ENCODE peak calls at places on chromosomes 7 and 10, in ten cellular contexts. S is heart right ventricle, I is endodermal cell, F is transverse colon, R is body of pancreas, A is astrocyte of the spinal cord, X is mammary epithelial cell, G is HL-60, N is mesothelial cell of epicardium, Z is endothelial cell. B is an unnamed sample.

GRCh38 chr7:124840435-124840834 is 74.8 kb upstream of the GPR37 start:
- DNase-seq in X (no peak), F (no peak), R (no peak), I (no peak), N (no peak), A (no peak), S (no peak), G (no peak), Z (no peak), B (no peak)

GRCh38 chr7:63071396-63071795 is 927.3 kb upstream of the ZNF722 start:
- DNase-seq in Z (no peak), I (no peak), F (no peak), A (no peak), X (no peak), R (no peak), G (no peak), N (no peak), S (no peak), B (no peak)

GRCh38 chr10:94178475-94179251 is 184.1 kb downstream of the NOC3L start:
- DNase-seq in R (no peak), S (no peak), A (no peak), X (no peak), I (no peak), G (no peak), Z (no peak), F (no peak), N (no peak), B (no peak)

GRCh38 chr10:73886625-73887024 is 12.3 kb upstream of the CAMK2G start:
- DNase-seq in N (no peak), S (no peak), Z (no peak), R (no peak), F (no peak), I (peak; percentile 62), A (no peak), G (no peak), X (peak; percentile 56), B (peak; percentile 39)

GRCh38 chr10:68099736-68100135 is 9.6 kb upstream of the MYPN start:
- DNase-seq in G (no peak), N (no peak), I (no peak), R (no peak), F (no peak), Z (no peak), S (no peak), X (peak; percentile 42), A (peak; percentile 66), B (no peak)

GRCh38 chr10:112778579-112778978 is 171.5 kb upstream of the TCF7L2 start:
- DNase-seq in R (no peak), X (no peak), I (no peak), G (no peak), A (no peak), S (no peak), N (no peak), F (no peak), Z (no peak), B (no peak)

GRCh38 chr10:3095373-3096139 is 28.2 kb downstream of the PFKP start:
- DNase-seq in I (no peak), G (peak; percentile 66), F (peak; percentile 35), A (peak; percentile 99), R (peak; percentile 53), Z (no peak), X (peak; percentile 98), S (no peak), N (no peak), B (peak; percentile 55)

GRCh38 chr10:3528271-3528670 is 256.7 kb downstream of the KLF6 start:
- DNase-seq in A (no peak), X (no peak), R (no peak), F (no peak), S (no peak), G (no peak), I (no peak), Z (no peak), N (no peak), B (no peak)

GRCh38 chr10:36650274-36650673 is 475.1 kb upstream of the ANKRD30A start:
- DNase-seq in X (no peak), Z (no peak), S (no peak), A (no peak), G (no peak), F (no peak), R (no peak), I (no peak), N (no peak), B (no peak)

GRCh38 chr10:36647540-36647939 is 477.9 kb upstream of the ANKRD30A start:
- DNase-seq in F (no peak), Z (peak; percentile 12), X (no peak), R (no peak), A (no peak), I (peak; percentile 55), S (no peak), G (no peak), N (no peak), B (no peak)
- TF ChIP-seq CTCF in F (no peak), Z (no peak), X (no peak), R (no peak), A (no peak), I (no peak), S (no peak), G (no peak), N (no peak), B (no peak)

GRCh38 chr10:51125518-51125917 is 51.2 kb downstream of the PRKG1 start:
- DNase-seq in A (no peak), I (no peak), S (no peak), F (no peak), G (no peak), R (no peak), Z (no peak), X (no peak), N (no peak), B (no peak)
- TF ChIP-seq CTCF in A (no peak), I (no peak), S (no peak), F (no peak), G (no peak), R (no peak), Z (no peak), X (no peak), N (no peak), B (no peak)

DNA sequence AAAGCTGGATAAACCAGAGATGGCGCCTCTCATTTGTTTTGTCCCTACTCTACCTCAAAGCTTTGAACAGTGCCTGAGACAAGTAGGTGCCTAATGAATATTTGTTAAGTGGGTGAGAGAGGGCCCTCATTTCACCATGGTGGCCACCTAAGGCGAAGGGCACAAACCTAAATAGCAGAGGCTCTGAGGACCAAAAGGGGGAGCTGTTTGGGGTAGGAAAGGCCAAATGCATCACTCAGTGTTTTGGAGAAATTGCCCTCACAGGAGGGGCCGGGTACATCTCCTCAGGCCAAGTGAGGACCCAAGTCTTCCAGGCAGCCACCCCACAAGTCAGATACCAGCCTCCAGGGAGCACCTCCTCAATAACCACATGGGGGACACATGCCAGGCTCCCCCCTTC is 14.0 kb downstream of the IMPDH1 start:
- DNase-seq in X (no peak), G (no peak), A (no peak), Z (no peak), N (no peak), R (no peak), S (no peak), F (no peak), I (no peak), B (no peak)
- TF ChIP-seq CTCF in X (no peak), G (no peak), A (peak; percentile 36), Z (no peak), N (no peak), R (no peak), S (no peak), F (no peak), I (peak; percentile 55), B (no peak)

DNA sequence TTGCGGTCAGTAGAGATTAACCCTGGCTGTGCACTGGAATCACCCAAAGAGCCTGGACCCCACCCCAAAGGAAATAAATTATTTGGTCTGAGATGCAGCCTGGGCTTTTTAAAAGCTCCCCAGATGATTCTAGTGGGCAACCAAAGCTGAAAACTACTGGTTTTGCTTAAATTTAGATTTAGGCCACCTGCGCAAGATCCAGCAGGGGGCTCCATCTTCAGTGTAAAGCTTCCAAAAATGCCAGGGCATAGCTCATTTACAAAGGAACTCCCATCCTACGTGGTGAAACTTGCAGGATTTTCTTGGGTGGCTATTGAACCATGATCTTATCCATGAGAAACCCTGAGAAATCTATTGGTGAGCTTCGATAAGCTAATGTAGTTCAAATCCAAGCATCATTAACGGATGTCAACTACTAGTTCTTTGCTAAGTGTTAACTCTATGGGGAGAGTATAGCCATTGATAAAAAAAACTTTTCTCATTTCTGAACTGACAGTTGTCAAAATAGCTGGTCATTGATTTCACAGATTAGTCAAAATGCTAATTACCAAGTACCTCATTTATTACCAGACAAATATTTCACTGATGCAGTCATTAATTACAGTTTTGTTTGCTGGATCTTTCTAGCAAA is 315.3 kb downstream of the LHFPL3 start:
- DNase-seq in R (no peak), N (no peak), Z (peak; percentile 36), S (no peak), F (no peak), G (peak; percentile 14), X (peak; percentile 3), I (peak; percentile 74), A (no peak), B (peak; percentile 3)
- TF ChIP-seq CTCF in R (peak; percentile 22), N (peak; percentile 35), Z (peak; percentile 62), S (peak; percentile 22), F (peak; percentile 24), G (peak; percentile 54), X (peak; percentile 49), I (peak; percentile 84), A (peak; percentile 66), B (no peak)

DNA sequence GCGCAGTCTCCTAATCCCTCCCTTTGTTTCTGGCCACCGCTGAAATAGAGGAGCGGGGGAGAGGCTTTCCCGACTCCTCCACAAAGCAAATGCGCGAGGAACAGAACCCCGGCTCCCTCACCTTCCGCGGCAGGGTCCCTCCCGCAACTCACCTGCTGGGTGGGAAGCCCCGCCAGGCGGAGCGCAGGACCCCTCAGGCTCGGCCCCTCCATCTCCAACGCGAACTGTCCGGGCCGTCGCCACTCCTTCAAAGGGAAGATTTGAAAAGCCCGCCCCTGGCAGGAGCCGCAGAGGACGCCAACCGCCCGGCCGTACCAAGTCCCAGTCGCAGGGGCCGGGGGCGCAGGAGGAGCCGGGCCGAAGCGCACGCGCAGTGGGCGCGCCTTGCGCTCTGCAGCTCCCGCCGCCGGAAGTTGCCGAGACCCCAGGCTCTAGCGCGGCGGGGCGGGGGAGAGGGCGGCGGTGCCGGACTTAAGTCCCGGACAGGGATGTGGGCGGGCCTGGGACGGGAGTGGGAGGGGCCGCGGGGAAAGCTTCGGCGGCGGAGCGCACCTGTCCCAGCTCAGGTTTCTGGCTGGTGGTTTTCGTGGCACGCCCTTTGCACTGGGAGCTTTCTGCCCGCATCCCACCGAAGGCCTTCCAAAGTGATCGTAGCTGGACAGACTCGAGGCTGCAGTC is at the start of gene RTKN2:
- DNase-seq in Z (peak; percentile 95), F (peak; percentile 87), R (peak; percentile 86), S (peak; percentile 62), X (peak; percentile 88), N (peak; percentile 93), G (peak; percentile 22), I (peak; percentile 98), A (peak; percentile 86), B (peak; percentile 96)
- TF ChIP-seq CTCF in Z (no peak), F (no peak), R (no peak), S (no peak), X (no peak), N (no peak), G (no peak), I (no peak), A (no peak), B (no peak)

B was measured in Calu3.